ENCODE peak calls at places on chromosome 14, in four cellular contexts. K is AG09319, I is fibroblast of the aortic adventitia, T is RWPE1. A is an unnamed sample.

GRCh38 chr14:67173719-67174118 is 15.5 kb upstream of the GARIN2 start:
- DNase-seq in K (no peak), I (no peak), T (no peak), A (no peak)

GRCh38 chr14:86604546-86604945 is 1074.6 kb downstream of the FLRT2 start:
- DNase-seq in K (no peak), I (no peak), T (no peak), A (peak; percentile 18)

GRCh38 chr14:103879570-103880333 is 32.4 kb upstream of the PPP1R13B start:
- DNase-seq in K (no peak), I (no peak), T (peak; percentile 67), A (no peak)

GRCh38 chr14:56147980-56148901 is 30.0 kb downstream of the PELI2 start:
- DNase-seq in K (no peak), I (no peak), T (no peak), A (no peak)

GRCh38 chr14:99025418-99025817 is 246.6 kb downstream of the BCL11B start:
- DNase-seq in K (no peak), I (no peak), T (no peak), A (no peak)

GRCh38 chr14:77848031-77848430 is 48.1 kb downstream of the ADCK1 start:
- DNase-seq in K (no peak), I (peak; percentile 25), T (no peak), A (no peak)

GRCh38 chr14:79186523-79186922 is 1016.4 kb downstream of the NRXN3 start:
- DNase-seq in K (no peak), I (no peak), T (no peak), A (no peak)

GRCh38 chr14:77579065-77579464 is 37.4 kb downstream of the SPTLC2 start:
- DNase-seq in K (no peak), I (peak; percentile 68), T (no peak), A (peak; percentile 38)

GRCh38 chr14:37595809-37596595 is 573 bp downstream of the TTC6 start:
- DNase-seq in K (no peak), I (no peak), T (peak; percentile 77), A (no peak)

GRCh38 chr14:20435454-20436362 is at the start of gene KLHL33:
- DNase-seq in K (no peak), I (no peak), T (no peak), A (no peak)

GRCh38 chr14:86961106-86961716 is 1031.8 kb downstream of the GALC start:
- DNase-seq in K (no peak), I (peak; percentile 36), T (peak; percentile 8), A (no peak)

GRCh38 chr14:56630707-56631106 is 51.1 kb downstream of the TMEM260 start:
- DNase-seq in K (peak; percentile 36), I (peak; percentile 57), T (no peak), A (no peak)

GRCh38 chr14:64937176-64937820 is 5.2 kb downstream of the GPX2 start:
- DNase-seq in K (no peak), I (peak; percentile 50), T (no peak), A (no peak)

GRCh38 chr14:65101631-65102440 is 481 bp downstream of the MAX start:
- DNase-seq in K (no peak), I (no peak), T (peak; percentile 10), A (no peak)

GRCh38 chr14:99190696-99191662 is 81.0 kb downstream of the BCL11B start:
- DNase-seq in K (no peak), I (no peak), T (peak; percentile 15), A (no peak)

GRCh38 chr14:51547260-51547659 is 104.5 kb upstream of the FRMD6 start:
- DNase-seq in K (peak; percentile 94), I (peak; percentile 100), T (peak; percentile 90), A (peak; percentile 98)

GRCh38 chr14:68081489-68081888 is 261.9 kb downstream of the RAD51B start:
- DNase-seq in K (no peak), I (no peak), T (no peak), A (no peak)

GRCh38 chr14:58941666-58942065 is 246.8 kb upstream of the DAAM1 start:
- DNase-seq in K (no peak), I (peak; percentile 10), T (no peak), A (peak; percentile 6)

GRCh38 chr14:20440882-20441281 is 4.9 kb upstream of the KLHL33 start:
- DNase-seq in K (no peak), I (no peak), T (no peak), A (no peak)

GRCh38 chr14:104753528-104754212 is 723 bp downstream of the SIVA1 start:
- DNase-seq in K (no peak), I (no peak), T (no peak), A (no peak)

GRCh38 chr14:103886304-103887169 is 39.2 kb upstream of the PPP1R13B start:
- DNase-seq in K (no peak), I (no peak), T (no peak), A (no peak)

GRCh38 chr14:35808076-35808657 is 928 bp downstream of the RALGAPA1 start:
- DNase-seq in K (no peak), I (peak; percentile 25), T (peak; percentile 52), A (no peak)

GRCh38 chr14:74085828-74086227 is 1.1 kb downstream of the LIN52 start:
- DNase-seq in K (no peak), I (no peak), T (no peak), A (no peak)

GRCh38 chr14:92768795-92769194 is 20.4 kb upstream of the LGMN start:
- DNase-seq in K (no peak), I (no peak), T (no peak), A (no peak)

DNA sequence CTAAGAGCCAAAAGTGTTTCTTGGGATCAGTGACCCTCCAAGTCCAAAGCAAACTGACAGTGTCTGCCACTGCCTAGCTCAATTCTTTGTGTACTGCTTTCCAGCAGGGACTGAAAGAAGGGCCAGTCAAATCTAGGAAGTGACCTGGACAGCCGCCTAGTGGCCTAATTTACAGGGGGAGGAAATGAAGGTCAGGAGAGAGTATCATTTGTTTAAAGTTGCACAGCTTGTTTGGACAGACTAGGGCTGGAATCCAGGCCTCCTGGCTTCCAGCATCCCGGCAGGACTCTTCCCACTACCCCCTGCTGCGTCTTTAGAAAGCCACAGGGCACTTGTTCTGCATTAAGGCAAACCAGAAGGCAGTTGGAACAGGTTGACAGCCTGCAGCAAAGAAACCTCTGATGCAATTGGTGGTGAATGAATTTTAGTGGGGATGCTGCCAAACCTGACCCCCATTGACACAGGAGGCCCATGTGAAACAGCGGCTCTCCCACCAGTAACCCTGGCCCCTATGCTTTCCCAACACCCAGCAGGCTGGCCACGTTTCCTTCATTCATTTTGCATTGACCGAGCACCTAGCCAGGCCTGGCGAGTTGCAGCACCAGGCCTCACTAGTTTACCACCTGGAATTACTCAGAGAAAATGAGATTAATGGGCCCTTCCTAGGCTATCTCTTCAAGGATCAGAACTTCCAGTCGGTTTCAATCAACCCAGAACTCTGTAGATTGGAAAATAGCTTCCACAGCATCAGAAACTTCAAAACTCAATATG is 28.2 kb downstream of the GALNT16 start:
- DNase-seq in K (peak; percentile 75), I (peak; percentile 84), T (peak; percentile 15), A (peak; percentile 23)
- TF ChIP-seq CTCF in K (peak; percentile 59), I (peak; percentile 63), T (no peak), A (peak; percentile 75)

GRCh38 chr14:95515523-95516517 is 630 bp downstream of the SYNE3 start:
- DNase-seq in K (no peak), I (peak; percentile 70), T (no peak), A (peak; percentile 49)
- TF ChIP-seq CTCF in K (peak; percentile 22), I (peak; percentile 44), T (peak; percentile 41), A (peak; percentile 67)

GRCh38 chr14:95681153-95681552 is 5.1 kb upstream of the TCL1B start:
- DNase-seq in K (no peak), I (no peak), T (no peak), A (no peak)

GRCh38 chr14:95685978-95686922 is at the start of gene TCL1B:
- DNase-seq in K (no peak), I (no peak), T (no peak), A (no peak)

GRCh38 chr14:95679995-95680735 is 6.1 kb upstream of the TCL1B start:
- DNase-seq in K (no peak), I (no peak), T (no peak), A (no peak)

GRCh38 chr14:95686935-95687334 is 709 bp downstream of the TCL1B start:
- DNase-seq in K (no peak), I (no peak), T (no peak), A (no peak)

DNA sequence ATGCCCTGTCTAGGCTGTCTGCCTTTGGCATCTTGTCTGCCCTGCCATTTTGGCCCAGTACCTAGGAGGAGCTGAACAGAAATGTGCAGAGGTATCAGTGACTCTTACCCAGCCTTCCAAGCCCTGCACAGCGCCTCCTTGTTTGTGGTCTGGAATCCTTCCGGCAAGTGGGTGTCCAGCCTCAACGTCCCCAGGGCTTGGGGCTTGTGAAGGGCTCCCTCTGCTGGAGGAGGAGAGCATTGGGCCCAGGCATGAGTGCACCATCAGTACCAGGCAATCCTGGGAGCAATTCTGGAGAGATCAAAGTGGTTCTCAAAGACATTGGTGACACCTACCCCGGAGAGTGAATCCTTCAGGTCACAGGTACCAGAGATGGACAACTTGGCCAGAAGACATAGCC is 2.4 kb upstream of the TCL1B start:
- DNase-seq in K (no peak), I (no peak), T (no peak), A (no peak)
- TF ChIP-seq CTCF in K (peak; percentile 40), I (peak; percentile 20), T (no peak), A (peak; percentile 31)

DNA sequence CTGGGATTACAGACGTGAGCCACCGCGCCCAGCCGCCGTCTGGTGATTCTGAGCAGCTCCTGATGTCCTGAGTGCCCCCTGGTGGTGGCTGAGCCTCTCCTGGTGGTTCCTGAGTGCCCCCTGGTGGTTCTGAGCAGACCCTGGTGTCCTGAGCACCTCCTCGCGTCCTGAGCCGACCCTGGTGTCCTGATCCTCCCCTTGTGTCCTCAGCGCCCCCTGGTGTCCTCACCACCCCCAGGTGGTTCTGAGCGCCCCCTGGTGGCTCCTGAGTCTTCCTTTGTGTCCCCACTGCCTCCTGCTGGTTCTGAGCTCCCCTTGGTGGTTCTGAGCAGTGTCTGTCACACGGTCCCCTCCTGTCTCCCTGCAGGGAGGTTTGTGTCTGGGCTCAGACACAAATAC is 1304.9 kb downstream of the TMEM121 start:
- DNase-seq in K (no peak), I (no peak), T (no peak), A (no peak)
- TF ChIP-seq CTCF in K (no peak), I (no peak), T (no peak), A (peak; percentile 47)

GRCh38 chr14:102805454-102805891 is 28.2 kb downstream of the TRAF3 start:
- DNase-seq in K (no peak), I (peak; percentile 23), T (no peak), A (peak; percentile 43)
- TF ChIP-seq CTCF in K (no peak), I (no peak), T (no peak), A (no peak)

DNA sequence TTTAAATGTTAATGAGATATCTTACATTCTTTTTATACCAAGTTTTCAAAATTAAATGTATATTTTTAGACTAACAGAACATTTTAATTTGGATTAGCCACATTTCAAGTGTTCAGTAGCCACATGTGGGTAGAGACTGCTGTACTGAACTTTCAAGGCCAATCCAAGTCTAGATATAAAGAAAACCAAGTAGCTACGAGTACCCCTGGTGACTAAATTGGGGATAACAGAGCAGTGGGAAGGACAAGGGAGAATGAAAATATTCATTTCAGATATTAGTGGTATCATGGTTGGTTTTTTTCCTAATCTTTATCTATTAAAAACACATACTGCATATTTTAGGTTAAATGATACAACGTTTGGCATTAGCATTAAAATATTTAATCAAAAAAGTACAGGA is 69.4 kb upstream of the RHOJ start:
- DNase-seq in K (no peak), I (peak; percentile 14), T (peak; percentile 23), A (no peak)
- TF ChIP-seq CTCF in K (no peak), I (peak; percentile 48), T (no peak), A (no peak)

A was measured in HFFc6.